ENCODE peak calls at places on chromosomes 3 and 15, in ten cellular contexts. One of them, this sample, is unnamed.

GRCh38 chr15:45689616-45690015 is 54.8 kb downstream of the SQOR start:
- DNase-seq in nephron progenitor cell: no peak
- DNase-seq in IMR-90: no peak
- DNase-seq in cardiac muscle cell: no peak
- DNase-seq in sigmoid colon: no peak
- DNase-seq in uterus: no peak
- DNase-seq in fibroblast of the aortic adventitia: no peak
- DNase-seq in HFFc6: no peak
- DNase-seq in tibial nerve: no peak
- DNase-seq in left ventricle myocardium inferior: no peak
- DNase-seq in this sample: no peak

GRCh38 chr3:138381950-138382715 is 33.8 kb downstream of the MRAS start:
- DNase-seq in sigmoid colon: peak; percentile 88
- DNase-seq in fibroblast of the aortic adventitia: peak; percentile 60
- DNase-seq in uterus: peak; percentile 73
- DNase-seq in IMR-90: peak; percentile 45
- DNase-seq in nephron progenitor cell: no peak
- DNase-seq in cardiac muscle cell: peak; percentile 80
- DNase-seq in HFFc6: no peak
- DNase-seq in tibial nerve: peak; percentile 76
- DNase-seq in left ventricle myocardium inferior: peak; percentile 74
- DNase-seq in this sample: no peak

GRCh38 chr3:52801839-52802238 is 7.2 kb downstream of the ITIH3 start:
- DNase-seq in cardiac muscle cell: peak; percentile 11
- DNase-seq in fibroblast of the aortic adventitia: peak; percentile 10
- DNase-seq in IMR-90: no peak
- DNase-seq in sigmoid colon: no peak
- DNase-seq in uterus: no peak
- DNase-seq in left ventricle myocardium inferior: no peak
- DNase-seq in tibial nerve: no peak
- DNase-seq in HFFc6: no peak
- DNase-seq in nephron progenitor cell: no peak
- DNase-seq in this sample: no peak

GRCh38 chr3:48433472-48434118 is 3.7 kb upstream of the PLXNB1 start:
- DNase-seq in HFFc6: peak; percentile 49
- DNase-seq in IMR-90: peak; percentile 26
- DNase-seq in left ventricle myocardium inferior: no peak
- DNase-seq in cardiac muscle cell: peak; percentile 36
- DNase-seq in tibial nerve: peak; percentile 46
- DNase-seq in sigmoid colon: peak; percentile 80
- DNase-seq in fibroblast of the aortic adventitia: peak; percentile 92
- DNase-seq in nephron progenitor cell: no peak
- DNase-seq in uterus: no peak
- DNase-seq in this sample: no peak

GRCh38 chr15:93217343-93217742 is 128.3 kb upstream of the RGMA start:
- DNase-seq in IMR-90: no peak
- DNase-seq in HFFc6: no peak
- DNase-seq in sigmoid colon: no peak
- DNase-seq in fibroblast of the aortic adventitia: no peak
- DNase-seq in cardiac muscle cell: no peak
- DNase-seq in left ventricle myocardium inferior: peak; percentile 27
- DNase-seq in nephron progenitor cell: no peak
- DNase-seq in tibial nerve: no peak
- DNase-seq in uterus: no peak
- DNase-seq in this sample: no peak

GRCh38 chr3:185250247-185250646 is 3.6 kb downstream of the EHHADH start:
- DNase-seq in fibroblast of the aortic adventitia: peak; percentile 7
- DNase-seq in HFFc6: peak; percentile 9
- DNase-seq in nephron progenitor cell: no peak
- DNase-seq in uterus: no peak
- DNase-seq in tibial nerve: no peak
- DNase-seq in IMR-90: peak; percentile 4
- DNase-seq in left ventricle myocardium inferior: no peak
- DNase-seq in sigmoid colon: no peak
- DNase-seq in cardiac muscle cell: peak; percentile 32
- DNase-seq in this sample: no peak

GRCh38 chr3:161310649-161311423 is 60.5 kb downstream of the SPTSSB start:
- DNase-seq in fibroblast of the aortic adventitia: no peak
- DNase-seq in left ventricle myocardium inferior: no peak
- DNase-seq in tibial nerve: no peak
- DNase-seq in IMR-90: no peak
- DNase-seq in uterus: no peak
- DNase-seq in nephron progenitor cell: no peak
- DNase-seq in HFFc6: no peak
- DNase-seq in cardiac muscle cell: no peak
- DNase-seq in sigmoid colon: no peak
- DNase-seq in this sample: peak; percentile 54

GRCh38 chr15:78243491-78243941 is 9.2 kb upstream of the ACSBG1 start:
- DNase-seq in left ventricle myocardium inferior: peak; percentile 57
- DNase-seq in fibroblast of the aortic adventitia: peak; percentile 47
- DNase-seq in tibial nerve: no peak
- DNase-seq in cardiac muscle cell: peak; percentile 78
- DNase-seq in IMR-90: peak; percentile 32
- DNase-seq in nephron progenitor cell: peak; percentile 57
- DNase-seq in HFFc6: no peak
- DNase-seq in uterus: no peak
- DNase-seq in sigmoid colon: peak; percentile 79
- DNase-seq in this sample: no peak

GRCh38 chr15:74902295-74903075 is 4.2 kb downstream of the FAM219B start:
- DNase-seq in tibial nerve: no peak
- DNase-seq in left ventricle myocardium inferior: no peak
- DNase-seq in IMR-90: no peak
- DNase-seq in fibroblast of the aortic adventitia: no peak
- DNase-seq in cardiac muscle cell: no peak
- DNase-seq in sigmoid colon: no peak
- DNase-seq in uterus: no peak
- DNase-seq in nephron progenitor cell: no peak
- DNase-seq in HFFc6: no peak
- DNase-seq in this sample: no peak

GRCh38 chr3:50132421-50133282 is 22.5 kb upstream of the SEMA3F start:
- DNase-seq in tibial nerve: no peak
- DNase-seq in sigmoid colon: no peak
- DNase-seq in left ventricle myocardium inferior: no peak
- DNase-seq in HFFc6: no peak
- DNase-seq in IMR-90: no peak
- DNase-seq in cardiac muscle cell: no peak
- DNase-seq in nephron progenitor cell: no peak
- DNase-seq in fibroblast of the aortic adventitia: no peak
- DNase-seq in uterus: no peak
- DNase-seq in this sample: no peak

DNA sequence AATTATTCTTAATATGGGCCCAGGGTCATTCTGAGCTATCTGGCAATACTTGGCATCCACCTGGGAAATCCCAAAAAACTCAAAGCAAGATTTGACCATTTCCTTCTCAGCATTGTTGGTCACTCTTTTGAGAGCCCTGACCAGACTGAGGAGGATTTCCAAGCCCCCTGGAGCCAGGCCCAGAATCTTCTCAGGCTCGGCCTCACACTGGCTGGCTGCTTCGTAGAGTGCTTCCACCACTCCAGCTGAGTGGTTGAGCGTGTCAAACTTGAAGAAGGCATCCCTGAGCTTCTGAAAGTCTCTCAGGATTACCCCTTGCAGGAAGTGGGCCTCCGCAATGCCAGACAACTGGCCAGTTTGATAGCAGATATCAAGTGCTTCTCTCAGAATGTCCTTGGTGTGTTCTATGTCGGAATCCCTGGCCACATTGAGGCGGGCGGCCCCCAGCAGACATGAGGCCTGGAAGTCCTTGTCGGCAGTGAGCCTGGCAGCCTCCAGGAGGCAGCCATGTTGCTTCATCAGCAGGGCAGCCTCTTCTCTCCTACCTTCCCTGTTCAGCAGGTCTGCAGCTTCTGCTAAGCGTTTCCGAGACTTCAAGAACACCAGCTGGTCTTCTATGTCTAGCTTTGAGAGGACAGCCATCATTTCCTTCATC is 68.9 kb upstream of the DCLK3 start:
- DNase-seq in IMR-90: no peak
- DNase-seq in nephron progenitor cell: no peak
- DNase-seq in cardiac muscle cell: no peak
- DNase-seq in HFFc6: no peak
- DNase-seq in fibroblast of the aortic adventitia: no peak
- DNase-seq in tibial nerve: no peak
- DNase-seq in sigmoid colon: no peak
- DNase-seq in uterus: no peak
- DNase-seq in left ventricle myocardium inferior: no peak
- DNase-seq in this sample: no peak
- TF ChIP-seq CTCF in IMR-90: no peak
- TF ChIP-seq CTCF in nephron progenitor cell: no peak
- TF ChIP-seq CTCF in cardiac muscle cell: no peak
- TF ChIP-seq CTCF in HFFc6: no peak
- TF ChIP-seq CTCF in fibroblast of the aortic adventitia: no peak
- TF ChIP-seq CTCF in tibial nerve: no peak
- TF ChIP-seq CTCF in sigmoid colon: no peak
- TF ChIP-seq CTCF in uterus: no peak
- TF ChIP-seq CTCF in left ventricle myocardium inferior: no peak
- TF ChIP-seq CTCF in this sample: no peak

GRCh38 chr3:16264708-16265454 is at the start of the genes DPH3 and OXNAD1:
- DNase-seq in nephron progenitor cell: peak; percentile 99
- DNase-seq in HFFc6: peak; percentile 100
- DNase-seq in left ventricle myocardium inferior: peak; percentile 100
- DNase-seq in uterus: peak; percentile 100
- DNase-seq in IMR-90: peak; percentile 100
- DNase-seq in sigmoid colon: peak; percentile 100
- DNase-seq in cardiac muscle cell: peak; percentile 100
- DNase-seq in tibial nerve: peak; percentile 100
- DNase-seq in fibroblast of the aortic adventitia: peak; percentile 100
- DNase-seq in this sample: peak; percentile 99
- TF ChIP-seq CTCF in nephron progenitor cell: no peak
- TF ChIP-seq CTCF in HFFc6: peak; percentile 34
- TF ChIP-seq CTCF in left ventricle myocardium inferior: peak; percentile 24
- TF ChIP-seq CTCF in uterus: peak; percentile 41
- TF ChIP-seq CTCF in IMR-90: no peak
- TF ChIP-seq CTCF in sigmoid colon: peak; percentile 22
- TF ChIP-seq CTCF in cardiac muscle cell: no peak
- TF ChIP-seq CTCF in tibial nerve: no peak
- TF ChIP-seq CTCF in fibroblast of the aortic adventitia: no peak
- TF ChIP-seq CTCF in this sample: no peak

DNA sequence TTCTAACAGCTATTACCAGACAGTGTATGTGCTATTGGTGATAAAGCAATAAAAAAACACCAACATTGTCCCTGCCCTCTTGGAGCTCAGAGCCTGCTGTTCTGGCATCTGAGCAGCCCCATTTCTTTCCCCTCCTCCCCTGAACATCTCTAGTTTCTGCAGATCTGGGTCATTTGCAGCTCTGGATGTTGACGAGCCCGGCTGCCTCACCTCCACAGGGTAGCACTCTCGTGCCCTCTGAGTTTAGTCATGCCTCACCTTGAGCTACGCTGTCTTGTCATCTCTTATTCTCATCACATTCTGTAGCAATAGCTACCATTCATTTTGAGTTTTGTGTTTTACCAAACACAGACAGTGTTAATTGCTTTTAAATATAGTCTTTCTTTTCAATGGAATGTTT is 30.0 kb upstream of the GPR171 start:
- DNase-seq in uterus: no peak
- DNase-seq in fibroblast of the aortic adventitia: no peak
- DNase-seq in IMR-90: no peak
- DNase-seq in nephron progenitor cell: no peak
- DNase-seq in sigmoid colon: no peak
- DNase-seq in left ventricle myocardium inferior: no peak
- DNase-seq in HFFc6: no peak
- DNase-seq in cardiac muscle cell: no peak
- DNase-seq in tibial nerve: no peak
- DNase-seq in this sample: no peak
- TF ChIP-seq CTCF in uterus: no peak
- TF ChIP-seq CTCF in fibroblast of the aortic adventitia: no peak
- TF ChIP-seq CTCF in IMR-90: no peak
- TF ChIP-seq CTCF in nephron progenitor cell: no peak
- TF ChIP-seq CTCF in sigmoid colon: no peak
- TF ChIP-seq CTCF in left ventricle myocardium inferior: no peak
- TF ChIP-seq CTCF in HFFc6: no peak
- TF ChIP-seq CTCF in cardiac muscle cell: no peak
- TF ChIP-seq CTCF in tibial nerve: no peak
- TF ChIP-seq CTCF in this sample: no peak

GRCh38 chr15:101322016-101322695 is 27.1 kb upstream of the SNRPA1 start:
- DNase-seq in sigmoid colon: no peak
- DNase-seq in IMR-90: no peak
- DNase-seq in nephron progenitor cell: no peak
- DNase-seq in tibial nerve: no peak
- DNase-seq in HFFc6: no peak
- DNase-seq in uterus: no peak
- DNase-seq in left ventricle myocardium inferior: no peak
- DNase-seq in fibroblast of the aortic adventitia: no peak
- DNase-seq in cardiac muscle cell: no peak
- DNase-seq in this sample: no peak

GRCh38 chr15:101318810-101319200 is 23.8 kb upstream of the SNRPA1 start:
- DNase-seq in IMR-90: no peak
- DNase-seq in cardiac muscle cell: no peak
- DNase-seq in nephron progenitor cell: peak; percentile 57
- DNase-seq in tibial nerve: no peak
- DNase-seq in left ventricle myocardium inferior: no peak
- DNase-seq in HFFc6: no peak
- DNase-seq in sigmoid colon: no peak
- DNase-seq in fibroblast of the aortic adventitia: no peak
- DNase-seq in uterus: no peak
- DNase-seq in this sample: no peak

GRCh38 chr15:101322849-101323477 is 27.9 kb upstream of the SNRPA1 start:
- DNase-seq in cardiac muscle cell: no peak
- DNase-seq in fibroblast of the aortic adventitia: no peak
- DNase-seq in nephron progenitor cell: no peak
- DNase-seq in left ventricle myocardium inferior: no peak
- DNase-seq in IMR-90: no peak
- DNase-seq in sigmoid colon: no peak
- DNase-seq in uterus: no peak
- DNase-seq in tibial nerve: no peak
- DNase-seq in HFFc6: no peak
- DNase-seq in this sample: no peak

GRCh38 chr15:101318147-101318809 is 23.2 kb upstream of the SNRPA1 start:
- DNase-seq in IMR-90: no peak
- DNase-seq in HFFc6: no peak
- DNase-seq in sigmoid colon: no peak
- DNase-seq in nephron progenitor cell: no peak
- DNase-seq in fibroblast of the aortic adventitia: no peak
- DNase-seq in tibial nerve: no peak
- DNase-seq in uterus: peak; percentile 3
- DNase-seq in cardiac muscle cell: no peak
- DNase-seq in left ventricle myocardium inferior: no peak
- DNase-seq in this sample: no peak

GRCh38 chr15:101320501-101321052 is 25.5 kb upstream of the SNRPA1 start:
- DNase-seq in tibial nerve: peak; percentile 15
- DNase-seq in cardiac muscle cell: peak; percentile 81
- DNase-seq in IMR-90: peak; percentile 51
- DNase-seq in fibroblast of the aortic adventitia: no peak
- DNase-seq in uterus: no peak
- DNase-seq in nephron progenitor cell: peak; percentile 47
- DNase-seq in sigmoid colon: peak; percentile 79
- DNase-seq in left ventricle myocardium inferior: peak; percentile 34
- DNase-seq in HFFc6: peak; percentile 58
- DNase-seq in this sample: peak; percentile 64
- TF ChIP-seq CTCF in tibial nerve: no peak
- TF ChIP-seq CTCF in cardiac muscle cell: peak; percentile 51
- TF ChIP-seq CTCF in IMR-90: peak; percentile 42
- TF ChIP-seq CTCF in fibroblast of the aortic adventitia: no peak
- TF ChIP-seq CTCF in uterus: no peak
- TF ChIP-seq CTCF in nephron progenitor cell: peak; percentile 47
- TF ChIP-seq CTCF in sigmoid colon: no peak
- TF ChIP-seq CTCF in left ventricle myocardium inferior: no peak
- TF ChIP-seq CTCF in HFFc6: peak; percentile 71
- TF ChIP-seq CTCF in this sample: peak; percentile 73

This sample was measured in natural killer cell.